ENCODE peak calls at places on chromosomes 2 and 18, in six cellular contexts. One of them, this sample, is unnamed. For H3K9me3 and H3K4me1, the result is how much of the 10 kb centered on the place peaks cover.

GRCh38 chr2:201965550-201965949 is 68.1 kb upstream of the FZD7 start:
- DNase-seq in IMR-90: no peak
- DNase-seq in right cardiac atrium: no peak
- DNase-seq in sigmoid colon: no peak
- DNase-seq in adrenal gland: no peak
- DNase-seq in Peyer's patch: no peak
- DNase-seq in this sample: no peak

GRCh38 chr2:10523406-10524189 is 75.5 kb upstream of the ODC1 start:
- DNase-seq in IMR-90: no peak
- DNase-seq in right cardiac atrium: no peak
- DNase-seq in sigmoid colon: peak
- DNase-seq in adrenal gland: no peak
- DNase-seq in Peyer's patch: no peak
- DNase-seq in this sample: no peak

GRCh38 chr2:47907097-47907781 is 941 bp upstream of the FBXO11 start:
- DNase-seq in IMR-90: no peak
- DNase-seq in right cardiac atrium: no peak
- DNase-seq in sigmoid colon: no peak
- DNase-seq in adrenal gland: no peak
- DNase-seq in Peyer's patch: peak
- DNase-seq in this sample: no peak

GRCh38 chr2:2573658-2574293 is 242.7 kb upstream of the MYT1L start:
- DNase-seq in IMR-90: no peak
- DNase-seq in right cardiac atrium: no peak
- DNase-seq in sigmoid colon: no peak
- DNase-seq in adrenal gland: no peak
- DNase-seq in Peyer's patch: no peak
- DNase-seq in this sample: no peak

GRCh38 chr2:227509824-227510619 is 38.1 kb downstream of the AGFG1 start:
- DNase-seq in IMR-90: peak
- DNase-seq in right cardiac atrium: no peak
- DNase-seq in sigmoid colon: no peak
- DNase-seq in adrenal gland: no peak
- DNase-seq in Peyer's patch: no peak
- DNase-seq in this sample: no peak

GRCh38 chr2:105287692-105288091 is 41.8 kb downstream of the TGFBRAP1 start:
- DNase-seq in IMR-90: peak
- DNase-seq in right cardiac atrium: no peak
- DNase-seq in sigmoid colon: no peak
- DNase-seq in adrenal gland: no peak
- DNase-seq in Peyer's patch: no peak
- DNase-seq in this sample: no peak

GRCh38 chr2:46703588-46703987 is 212.0 kb downstream of the MCFD2 start:
- DNase-seq in IMR-90: no peak
- DNase-seq in right cardiac atrium: no peak
- DNase-seq in sigmoid colon: no peak
- DNase-seq in adrenal gland: no peak
- DNase-seq in Peyer's patch: no peak
- DNase-seq in this sample: no peak

GRCh38 chr2:30276455-30276911 is 45.1 kb downstream of the LBH start:
- DNase-seq in IMR-90: no peak
- DNase-seq in right cardiac atrium: no peak
- DNase-seq in sigmoid colon: no peak
- DNase-seq in adrenal gland: no peak
- DNase-seq in Peyer's patch: no peak
- DNase-seq in this sample: no peak

GRCh38 chr18:10476430-10476829 is 22.0 kb downstream of the APCDD1 start:
- DNase-seq in IMR-90: peak
- DNase-seq in right cardiac atrium: no peak
- DNase-seq in sigmoid colon: no peak
- DNase-seq in adrenal gland: no peak
- DNase-seq in Peyer's patch: no peak
- DNase-seq in this sample: no peak

GRCh38 chr18:75915941-75916640 is 488.6 kb upstream of the SMIM21 start:
- DNase-seq in IMR-90: no peak
- DNase-seq in right cardiac atrium: peak
- DNase-seq in sigmoid colon: no peak
- DNase-seq in adrenal gland: peak
- DNase-seq in Peyer's patch: no peak
- DNase-seq in this sample: no peak

GRCh38 chr2:161651547-161651946 is 27.3 kb downstream of the SLC4A10 start:
- DNase-seq in IMR-90: no peak
- DNase-seq in right cardiac atrium: peak
- DNase-seq in sigmoid colon: no peak
- DNase-seq in adrenal gland: no peak
- DNase-seq in Peyer's patch: no peak
- DNase-seq in this sample: no peak

GRCh38 chr2:191920502-191920901 is 73.6 kb upstream of the CAVIN2 start:
- DNase-seq in IMR-90: no peak
- DNase-seq in right cardiac atrium: no peak
- DNase-seq in sigmoid colon: no peak
- DNase-seq in adrenal gland: no peak
- DNase-seq in Peyer's patch: no peak
- DNase-seq in this sample: no peak

GRCh38 chr2:49972699-49973098 is 818.4 kb upstream of the FSHR start:
- DNase-seq in IMR-90: no peak
- DNase-seq in right cardiac atrium: no peak
- DNase-seq in sigmoid colon: no peak
- DNase-seq in adrenal gland: no peak
- DNase-seq in Peyer's patch: no peak
- DNase-seq in this sample: no peak

GRCh38 chr2:158184556-158185343 is 83.1 kb downstream of the UPP2 start:
- DNase-seq in IMR-90: no peak
- DNase-seq in right cardiac atrium: no peak
- DNase-seq in sigmoid colon: no peak
- DNase-seq in adrenal gland: no peak
- DNase-seq in Peyer's patch: no peak
- DNase-seq in this sample: no peak

GRCh38 chr18:32674491-32674890 is 98.3 kb downstream of the KLHL14 start:
- DNase-seq in IMR-90: no peak
- DNase-seq in right cardiac atrium: no peak
- DNase-seq in sigmoid colon: no peak
- DNase-seq in adrenal gland: no peak
- DNase-seq in Peyer's patch: no peak
- DNase-seq in this sample: no peak

GRCh38 chr2:128439231-128440086 is 120.8 kb upstream of the HS6ST1 start:
- DNase-seq in IMR-90: no peak
- DNase-seq in right cardiac atrium: peak
- DNase-seq in sigmoid colon: peak
- DNase-seq in adrenal gland: peak
- DNase-seq in Peyer's patch: no peak
- DNase-seq in this sample: peak

GRCh38 chr2:84458436-84459027 is 548 bp downstream of the SUCLG1 start:
- DNase-seq in IMR-90: peak
- DNase-seq in right cardiac atrium: no peak
- DNase-seq in sigmoid colon: peak
- DNase-seq in adrenal gland: peak
- DNase-seq in Peyer's patch: peak
- DNase-seq in this sample: no peak

GRCh38 chr2:241014764-241015163 is 16.3 kb downstream of the SNED1 start:
- DNase-seq in IMR-90: no peak
- DNase-seq in right cardiac atrium: no peak
- DNase-seq in sigmoid colon: peak
- DNase-seq in adrenal gland: no peak
- DNase-seq in Peyer's patch: no peak
- DNase-seq in this sample: no peak

GRCh38 chr18:54386043-54386442 is 28.3 kb downstream of the C18orf54 start:
- DNase-seq in IMR-90: no peak
- DNase-seq in right cardiac atrium: no peak
- DNase-seq in sigmoid colon: no peak
- DNase-seq in adrenal gland: no peak
- DNase-seq in Peyer's patch: no peak
- DNase-seq in this sample: no peak

GRCh38 chr2:16202643-16203020 is 262.3 kb downstream of the MYCN start:
- DNase-seq in IMR-90: no peak
- DNase-seq in right cardiac atrium: no peak
- DNase-seq in sigmoid colon: no peak
- DNase-seq in adrenal gland: no peak
- DNase-seq in Peyer's patch: no peak
- DNase-seq in this sample: no peak
- H3K9me3 ChIP-seq in IMR-90: under half
- H3K9me3 ChIP-seq in right cardiac atrium: under half
- H3K9me3 ChIP-seq in sigmoid colon: under half
- H3K9me3 ChIP-seq in adrenal gland: under half
- H3K9me3 ChIP-seq in Peyer's patch: under half
- H3K9me3 ChIP-seq in this sample: under half

GRCh38 chr2:190410171-190410570 is 2.0 kb downstream of the MFSD6 start:
- DNase-seq in IMR-90: no peak
- DNase-seq in right cardiac atrium: no peak
- DNase-seq in sigmoid colon: no peak
- DNase-seq in adrenal gland: no peak
- DNase-seq in Peyer's patch: no peak
- DNase-seq in this sample: no peak

GRCh38 chr2:190407246-190407661 is 901 bp upstream of the MFSD6 start:
- DNase-seq in IMR-90: no peak
- DNase-seq in right cardiac atrium: no peak
- DNase-seq in sigmoid colon: no peak
- DNase-seq in adrenal gland: no peak
- DNase-seq in Peyer's patch: peak
- DNase-seq in this sample: no peak

GRCh38 chr2:190407662-190408537 is at the start of gene MFSD6:
- DNase-seq in IMR-90: no peak
- DNase-seq in right cardiac atrium: peak
- DNase-seq in sigmoid colon: peak
- DNase-seq in adrenal gland: peak
- DNase-seq in Peyer's patch: peak
- DNase-seq in this sample: no peak

GRCh38 chr2:190408538-190409271 is 550 bp downstream of the MFSD6 start:
- DNase-seq in IMR-90: no peak
- DNase-seq in right cardiac atrium: peak
- DNase-seq in sigmoid colon: peak
- DNase-seq in adrenal gland: peak
- DNase-seq in Peyer's patch: peak
- DNase-seq in this sample: peak

GRCh38 chr2:190409616-190410015 is 1.5 kb downstream of the MFSD6 start:
- DNase-seq in IMR-90: no peak
- DNase-seq in right cardiac atrium: no peak
- DNase-seq in sigmoid colon: no peak
- DNase-seq in adrenal gland: no peak
- DNase-seq in Peyer's patch: no peak
- DNase-seq in this sample: no peak
- H3K4me3 ChIP-seq in IMR-90: no peak
- H3K4me3 ChIP-seq in right cardiac atrium: peak
- H3K4me3 ChIP-seq in sigmoid colon: no peak
- H3K4me3 ChIP-seq in adrenal gland: no peak
- H3K4me3 ChIP-seq in Peyer's patch: no peak
- H3K4me3 ChIP-seq in this sample: no peak

DNA sequence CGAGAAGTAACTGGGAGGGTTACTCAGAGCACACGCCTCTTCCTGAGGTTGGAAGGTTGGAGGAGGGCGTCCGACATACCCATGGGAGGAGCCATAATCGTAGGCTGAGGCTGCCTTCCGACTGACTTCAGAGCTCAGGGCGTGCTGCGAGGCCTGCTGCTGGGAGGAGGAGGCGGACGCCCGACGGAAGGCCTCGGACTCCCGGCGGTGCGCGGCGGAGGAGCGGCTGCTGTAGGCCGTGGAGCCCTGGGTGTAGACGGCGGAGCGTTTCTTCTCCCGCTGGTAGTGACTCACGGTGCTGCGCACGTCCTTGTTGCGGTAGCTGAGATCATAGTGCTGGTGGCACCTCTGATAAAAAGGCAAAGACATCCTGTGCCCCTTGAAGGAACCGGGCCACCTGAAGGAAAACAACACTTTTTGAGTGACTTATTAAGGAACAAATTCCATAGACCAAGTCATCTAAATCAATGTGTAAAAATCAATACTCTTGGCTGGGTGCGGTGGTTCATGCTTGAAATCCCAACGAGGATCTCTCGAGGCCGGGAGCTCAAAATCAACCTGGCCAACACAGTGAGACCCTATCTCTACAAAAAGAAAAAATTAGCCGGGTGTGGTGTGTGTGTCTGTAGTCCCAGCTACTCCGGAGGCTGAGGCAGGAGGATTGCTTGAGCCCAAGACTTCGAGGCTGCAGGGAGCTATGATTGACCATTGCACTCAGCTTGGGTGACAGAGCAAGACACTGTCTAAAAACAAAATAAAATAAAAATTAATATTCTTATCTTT is 4.7 kb downstream of the MYOM1 start:
- DNase-seq in IMR-90: no peak
- DNase-seq in right cardiac atrium: no peak
- DNase-seq in sigmoid colon: no peak
- DNase-seq in adrenal gland: no peak
- DNase-seq in Peyer's patch: no peak
- DNase-seq in this sample: no peak
- H3K4me1 ChIP-seq in IMR-90: under half
- H3K4me1 ChIP-seq in right cardiac atrium: under half
- H3K4me1 ChIP-seq in sigmoid colon: under half
- H3K4me1 ChIP-seq in adrenal gland: under half
- H3K4me1 ChIP-seq in Peyer's patch: under half
- H3K4me1 ChIP-seq in this sample: under half

DNA sequence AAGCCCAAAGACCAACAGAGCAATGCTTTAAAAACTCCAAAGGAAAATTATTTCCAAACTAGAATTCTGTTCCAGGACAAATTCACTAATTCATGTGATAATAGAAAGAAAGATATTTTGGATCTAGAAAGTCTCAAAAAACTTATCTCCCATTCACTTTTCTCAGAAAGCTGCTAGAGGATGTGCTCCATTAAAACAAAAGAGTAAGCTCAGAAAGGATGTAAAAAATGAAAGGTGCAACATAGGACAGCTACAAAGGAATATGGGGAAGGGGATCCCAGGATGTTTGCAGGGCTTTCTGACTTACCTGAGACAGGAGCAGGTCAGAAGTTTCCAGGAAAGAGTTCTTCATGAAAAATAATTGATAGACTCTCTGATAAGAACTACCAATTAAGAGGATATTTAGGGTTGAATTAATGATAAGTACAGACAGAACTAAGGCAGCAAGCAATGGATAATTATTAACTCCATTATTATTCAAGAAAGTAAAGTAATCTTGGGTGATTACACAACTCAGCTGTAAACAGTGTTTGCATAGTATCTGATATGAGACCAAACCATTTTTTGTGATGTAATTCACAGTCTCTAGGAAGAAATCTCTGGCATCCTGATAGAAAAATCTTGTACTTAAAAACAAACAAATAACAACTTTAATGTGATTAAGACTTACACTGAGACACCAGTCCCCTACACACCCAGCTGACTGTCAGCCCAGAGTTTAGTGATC is 20.9 kb downstream of the LYG1 start:
- DNase-seq in IMR-90: no peak
- DNase-seq in right cardiac atrium: no peak
- DNase-seq in sigmoid colon: no peak
- DNase-seq in adrenal gland: no peak
- DNase-seq in Peyer's patch: no peak
- DNase-seq in this sample: no peak
- H3K9me3 ChIP-seq in IMR-90: under half
- H3K9me3 ChIP-seq in right cardiac atrium: under half
- H3K9me3 ChIP-seq in sigmoid colon: under half
- H3K9me3 ChIP-seq in adrenal gland: under half
- H3K9me3 ChIP-seq in Peyer's patch: under half
- H3K9me3 ChIP-seq in this sample: under half

DNA sequence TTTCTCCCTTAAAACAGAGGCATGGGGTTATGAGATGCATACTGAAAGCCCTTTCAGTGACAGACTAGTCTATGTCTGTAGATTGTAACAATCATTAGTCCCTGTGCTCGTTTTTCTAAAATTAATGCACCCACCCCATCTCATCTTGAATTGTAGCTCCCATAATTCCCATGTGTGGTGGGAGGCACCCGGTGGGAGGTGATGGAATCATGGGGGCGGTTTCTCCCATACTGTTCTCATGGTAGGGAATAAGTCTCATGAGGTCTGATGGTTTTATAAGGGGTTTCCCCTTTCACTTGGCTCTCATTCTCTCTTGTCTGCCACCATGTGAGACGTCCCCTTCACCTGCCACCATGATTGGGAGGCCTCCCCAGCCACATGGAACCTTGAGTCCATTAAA is 100.9 kb downstream of the AP1S3 start:
- DNase-seq in IMR-90: no peak
- DNase-seq in right cardiac atrium: no peak
- DNase-seq in sigmoid colon: no peak
- DNase-seq in adrenal gland: no peak
- DNase-seq in Peyer's patch: no peak
- DNase-seq in this sample: no peak
- H3K4me3 ChIP-seq in IMR-90: no peak
- H3K4me3 ChIP-seq in right cardiac atrium: no peak
- H3K4me3 ChIP-seq in sigmoid colon: no peak
- H3K4me3 ChIP-seq in adrenal gland: no peak
- H3K4me3 ChIP-seq in Peyer's patch: no peak
- H3K4me3 ChIP-seq in this sample: no peak